ENCODE peak calls at places on chromosomes 1 and 21, in eight cellular contexts. One of them, this sample, is unnamed.

GRCh38 chr1:217228689-217229088 is 402.2 kb downstream of the GPATCH2 start:
- DNase-seq in astrocyte of the spinal cord: no peak
- DNase-seq in lung: no peak
- DNase-seq in RWPE2: no peak
- DNase-seq in CD8-positive, alpha-beta T cell: no peak
- DNase-seq in A549: no peak
- DNase-seq in AG10803: no peak
- DNase-seq in left ventricle myocardium inferior: no peak
- DNase-seq in this sample: no peak

GRCh38 chr1:160293020-160293968 is 8.4 kb upstream of the PEX19 start:
- DNase-seq in astrocyte of the spinal cord: no peak
- DNase-seq in lung: no peak
- DNase-seq in RWPE2: no peak
- DNase-seq in CD8-positive, alpha-beta T cell: no peak
- DNase-seq in A549: no peak
- DNase-seq in AG10803: no peak
- DNase-seq in left ventricle myocardium inferior: no peak
- DNase-seq in this sample: peak

GRCh38 chr1:3745590-3746381 is 6.5 kb upstream of the CCDC27 start:
- DNase-seq in astrocyte of the spinal cord: no peak
- DNase-seq in lung: no peak
- DNase-seq in RWPE2: peak
- DNase-seq in CD8-positive, alpha-beta T cell: no peak
- DNase-seq in A549: no peak
- DNase-seq in AG10803: no peak
- DNase-seq in left ventricle myocardium inferior: no peak
- DNase-seq in this sample: no peak

GRCh38 chr1:187157115-187157514 is 328.4 kb downstream of the PLA2G4A start:
- DNase-seq in astrocyte of the spinal cord: no peak
- DNase-seq in lung: no peak
- DNase-seq in RWPE2: no peak
- DNase-seq in CD8-positive, alpha-beta T cell: no peak
- DNase-seq in A549: no peak
- DNase-seq in AG10803: no peak
- DNase-seq in left ventricle myocardium inferior: no peak
- DNase-seq in this sample: no peak

GRCh38 chr21:43585514-43585913 is 73.8 kb downstream of the HSF2BP start:
- DNase-seq in astrocyte of the spinal cord: no peak
- DNase-seq in lung: no peak
- DNase-seq in RWPE2: no peak
- DNase-seq in CD8-positive, alpha-beta T cell: no peak
- DNase-seq in A549: no peak
- DNase-seq in AG10803: no peak
- DNase-seq in left ventricle myocardium inferior: no peak
- DNase-seq in this sample: no peak

GRCh38 chr1:236288620-236288976 is 6.8 kb upstream of the ERO1B start:
- DNase-seq in astrocyte of the spinal cord: no peak
- DNase-seq in lung: no peak
- DNase-seq in RWPE2: no peak
- DNase-seq in CD8-positive, alpha-beta T cell: no peak
- DNase-seq in A549: no peak
- DNase-seq in AG10803: no peak
- DNase-seq in left ventricle myocardium inferior: no peak
- DNase-seq in this sample: no peak

GRCh38 chr1:47688631-47689296 is 250.9 kb downstream of the FOXD2 start:
- DNase-seq in astrocyte of the spinal cord: no peak
- DNase-seq in lung: no peak
- DNase-seq in RWPE2: peak
- DNase-seq in CD8-positive, alpha-beta T cell: no peak
- DNase-seq in A549: no peak
- DNase-seq in AG10803: no peak
- DNase-seq in left ventricle myocardium inferior: no peak
- DNase-seq in this sample: no peak

GRCh38 chr1:62362061-62362951 is 43.1 kb upstream of the KANK4 start:
- DNase-seq in astrocyte of the spinal cord: no peak
- DNase-seq in lung: no peak
- DNase-seq in RWPE2: no peak
- DNase-seq in CD8-positive, alpha-beta T cell: no peak
- DNase-seq in A549: no peak
- DNase-seq in AG10803: no peak
- DNase-seq in left ventricle myocardium inferior: no peak
- DNase-seq in this sample: no peak

GRCh38 chr1:99957818-99958217 is 12.0 kb upstream of the SLC35A3 start:
- DNase-seq in astrocyte of the spinal cord: no peak
- DNase-seq in lung: no peak
- DNase-seq in RWPE2: no peak
- DNase-seq in CD8-positive, alpha-beta T cell: no peak
- DNase-seq in A549: no peak
- DNase-seq in AG10803: no peak
- DNase-seq in left ventricle myocardium inferior: no peak
- DNase-seq in this sample: no peak

GRCh38 chr1:22043175-22043769 is 9.2 kb upstream of the CDC42 start:
- DNase-seq in astrocyte of the spinal cord: no peak
- DNase-seq in lung: no peak
- DNase-seq in RWPE2: no peak
- DNase-seq in CD8-positive, alpha-beta T cell: no peak
- DNase-seq in A549: no peak
- DNase-seq in AG10803: no peak
- DNase-seq in left ventricle myocardium inferior: no peak
- DNase-seq in this sample: no peak

GRCh38 chr1:101238041-101238515 is 1.3 kb downstream of the S1PR1 start:
- DNase-seq in astrocyte of the spinal cord: no peak
- DNase-seq in lung: no peak
- DNase-seq in RWPE2: no peak
- DNase-seq in CD8-positive, alpha-beta T cell: peak
- DNase-seq in A549: no peak
- DNase-seq in AG10803: peak
- DNase-seq in left ventricle myocardium inferior: no peak
- DNase-seq in this sample: no peak

GRCh38 chr21:29870814-29871213 is 69.0 kb downstream of the GRIK1 start:
- DNase-seq in astrocyte of the spinal cord: no peak
- DNase-seq in lung: no peak
- DNase-seq in RWPE2: no peak
- DNase-seq in CD8-positive, alpha-beta T cell: no peak
- DNase-seq in A549: no peak
- DNase-seq in AG10803: no peak
- DNase-seq in left ventricle myocardium inferior: no peak
- DNase-seq in this sample: no peak

DNA sequence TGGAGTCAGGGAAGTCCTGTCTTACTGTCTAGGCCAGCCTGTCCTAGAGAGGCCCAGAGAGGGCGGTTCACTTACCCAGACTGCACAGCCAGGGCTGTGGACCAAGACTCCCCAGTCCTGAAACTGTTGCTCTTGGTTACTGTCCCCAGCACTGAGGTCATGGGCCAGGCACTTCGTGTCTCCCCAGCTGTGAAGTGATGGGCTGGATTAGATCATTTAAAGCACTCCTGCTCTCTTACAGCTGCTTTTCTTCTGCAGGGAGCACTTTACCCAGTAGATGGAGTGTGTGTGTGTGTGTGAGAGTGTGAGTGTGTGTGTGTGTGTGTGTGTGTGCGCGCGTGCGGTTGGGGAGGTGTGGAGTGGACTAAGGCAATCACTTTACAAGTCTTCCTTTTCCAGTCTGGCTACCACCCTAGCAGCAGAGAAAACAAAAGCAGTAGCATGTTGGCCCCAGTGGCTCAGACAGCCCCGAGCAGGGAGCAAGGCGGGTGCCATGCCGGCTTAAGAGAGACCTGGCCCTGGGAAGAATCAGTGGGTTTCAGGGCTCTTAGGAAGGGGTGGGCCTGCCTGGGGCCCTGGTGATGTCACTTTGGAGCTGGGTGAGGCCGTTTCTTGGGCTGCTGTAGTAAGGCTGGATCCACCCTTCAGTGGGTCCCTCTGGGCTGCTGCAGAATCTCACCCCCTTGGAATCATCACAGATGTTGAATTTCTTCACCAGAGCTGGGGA is 2.4 kb downstream of the SPSB1 start:
- DNase-seq in astrocyte of the spinal cord: peak
- DNase-seq in lung: no peak
- DNase-seq in RWPE2: no peak
- DNase-seq in CD8-positive, alpha-beta T cell: no peak
- DNase-seq in A549: no peak
- DNase-seq in AG10803: peak
- DNase-seq in left ventricle myocardium inferior: peak
- DNase-seq in this sample: peak
- H3K4me3 ChIP-seq in astrocyte of the spinal cord: peak
- H3K4me3 ChIP-seq in lung: no peak
- H3K4me3 ChIP-seq in RWPE2: no peak
- H3K4me3 ChIP-seq in CD8-positive, alpha-beta T cell: no peak
- H3K4me3 ChIP-seq in A549: peak
- H3K4me3 ChIP-seq in AG10803: peak
- H3K4me3 ChIP-seq in left ventricle myocardium inferior: peak
- H3K4me3 ChIP-seq in this sample: peak

GRCh38 chr1:90434460-90434859 is 282.6 kb downstream of the BARHL2 start:
- DNase-seq in astrocyte of the spinal cord: no peak
- DNase-seq in lung: no peak
- DNase-seq in RWPE2: no peak
- DNase-seq in CD8-positive, alpha-beta T cell: no peak
- DNase-seq in A549: no peak
- DNase-seq in AG10803: no peak
- DNase-seq in left ventricle myocardium inferior: no peak
- DNase-seq in this sample: no peak
- TF ChIP-seq CTCF in astrocyte of the spinal cord: peak
- TF ChIP-seq CTCF in lung: no peak
- TF ChIP-seq CTCF in RWPE2: no peak
- TF ChIP-seq CTCF in CD8-positive, alpha-beta T cell: no peak
- TF ChIP-seq CTCF in A549: no peak
- TF ChIP-seq CTCF in AG10803: no peak
- TF ChIP-seq CTCF in left ventricle myocardium inferior: no peak
- TF ChIP-seq CTCF in this sample: no peak

GRCh38 chr1:111592389-111593361 is 26.9 kb upstream of the RAP1A start:
- DNase-seq in astrocyte of the spinal cord: peak
- DNase-seq in lung: peak
- DNase-seq in RWPE2: peak
- DNase-seq in CD8-positive, alpha-beta T cell: peak
- DNase-seq in A549: peak
- DNase-seq in AG10803: peak
- DNase-seq in left ventricle myocardium inferior: peak
- DNase-seq in this sample: peak
- H3K4me3 ChIP-seq in astrocyte of the spinal cord: no peak
- H3K4me3 ChIP-seq in lung: no peak
- H3K4me3 ChIP-seq in RWPE2: no peak
- H3K4me3 ChIP-seq in CD8-positive, alpha-beta T cell: peak
- H3K4me3 ChIP-seq in A549: no peak
- H3K4me3 ChIP-seq in AG10803: peak
- H3K4me3 ChIP-seq in left ventricle myocardium inferior: peak
- H3K4me3 ChIP-seq in this sample: peak

GRCh38 chr1:36838866-36839265 is 195.4 kb downstream of the GRIK3 start:
- DNase-seq in astrocyte of the spinal cord: no peak
- DNase-seq in lung: no peak
- DNase-seq in RWPE2: no peak
- DNase-seq in CD8-positive, alpha-beta T cell: no peak
- DNase-seq in A549: no peak
- DNase-seq in AG10803: no peak
- DNase-seq in left ventricle myocardium inferior: no peak
- DNase-seq in this sample: no peak
- TF ChIP-seq CTCF in astrocyte of the spinal cord: no peak
- TF ChIP-seq CTCF in lung: no peak
- TF ChIP-seq CTCF in RWPE2: no peak
- TF ChIP-seq CTCF in CD8-positive, alpha-beta T cell: no peak
- TF ChIP-seq CTCF in A549: no peak
- TF ChIP-seq CTCF in AG10803: no peak
- TF ChIP-seq CTCF in left ventricle myocardium inferior: no peak
- TF ChIP-seq CTCF in this sample: no peak

GRCh38 chr1:219174672-219175564 is 1.2 kb downstream of the LYPLAL1 start:
- DNase-seq in astrocyte of the spinal cord: peak
- DNase-seq in lung: peak
- DNase-seq in RWPE2: no peak
- DNase-seq in CD8-positive, alpha-beta T cell: peak
- DNase-seq in A549: no peak
- DNase-seq in AG10803: peak
- DNase-seq in left ventricle myocardium inferior: no peak
- DNase-seq in this sample: peak
- H3K4me3 ChIP-seq in astrocyte of the spinal cord: peak
- H3K4me3 ChIP-seq in lung: peak
- H3K4me3 ChIP-seq in RWPE2: peak
- H3K4me3 ChIP-seq in CD8-positive, alpha-beta T cell: peak
- H3K4me3 ChIP-seq in A549: peak
- H3K4me3 ChIP-seq in AG10803: peak
- H3K4me3 ChIP-seq in left ventricle myocardium inferior: peak
- H3K4me3 ChIP-seq in this sample: peak

GRCh38 chr1:34984435-34985062 is 598 bp downstream of the TMEM35B start:
- DNase-seq in astrocyte of the spinal cord: peak
- DNase-seq in lung: peak
- DNase-seq in RWPE2: no peak
- DNase-seq in CD8-positive, alpha-beta T cell: no peak
- DNase-seq in A549: no peak
- DNase-seq in AG10803: peak
- DNase-seq in left ventricle myocardium inferior: peak
- DNase-seq in this sample: peak

GRCh38 chr1:34983700-34984355 is 1.3 kb downstream of the TMEM35B start:
- DNase-seq in astrocyte of the spinal cord: no peak
- DNase-seq in lung: no peak
- DNase-seq in RWPE2: no peak
- DNase-seq in CD8-positive, alpha-beta T cell: no peak
- DNase-seq in A549: no peak
- DNase-seq in AG10803: peak
- DNase-seq in left ventricle myocardium inferior: no peak
- DNase-seq in this sample: no peak

GRCh38 chr1:34982820-34983376 is 2.2 kb downstream of the TMEM35B start:
- DNase-seq in astrocyte of the spinal cord: no peak
- DNase-seq in lung: no peak
- DNase-seq in RWPE2: no peak
- DNase-seq in CD8-positive, alpha-beta T cell: no peak
- DNase-seq in A549: no peak
- DNase-seq in AG10803: peak
- DNase-seq in left ventricle myocardium inferior: no peak
- DNase-seq in this sample: no peak

GRCh38 chr1:34987018-34987417 is 1.9 kb upstream of the TMEM35B start:
- DNase-seq in astrocyte of the spinal cord: no peak
- DNase-seq in lung: no peak
- DNase-seq in RWPE2: no peak
- DNase-seq in CD8-positive, alpha-beta T cell: no peak
- DNase-seq in A549: no peak
- DNase-seq in AG10803: peak
- DNase-seq in left ventricle myocardium inferior: no peak
- DNase-seq in this sample: peak

GRCh38 chr1:34985063-34985770 is at the start of gene TMEM35B:
- DNase-seq in astrocyte of the spinal cord: peak
- DNase-seq in lung: peak
- DNase-seq in RWPE2: no peak
- DNase-seq in CD8-positive, alpha-beta T cell: peak
- DNase-seq in A549: peak
- DNase-seq in AG10803: peak
- DNase-seq in left ventricle myocardium inferior: peak
- DNase-seq in this sample: peak
- TF ChIP-seq CTCF in astrocyte of the spinal cord: no peak
- TF ChIP-seq CTCF in lung: no peak
- TF ChIP-seq CTCF in RWPE2: peak
- TF ChIP-seq CTCF in CD8-positive, alpha-beta T cell: no peak
- TF ChIP-seq CTCF in A549: no peak
- TF ChIP-seq CTCF in AG10803: no peak
- TF ChIP-seq CTCF in left ventricle myocardium inferior: peak
- TF ChIP-seq CTCF in this sample: no peak

GRCh38 chr1:224431726-224432125 is 2.9 kb downstream of the WDR26 start:
- DNase-seq in astrocyte of the spinal cord: no peak
- DNase-seq in lung: no peak
- DNase-seq in RWPE2: no peak
- DNase-seq in CD8-positive, alpha-beta T cell: no peak
- DNase-seq in A549: no peak
- DNase-seq in AG10803: no peak
- DNase-seq in left ventricle myocardium inferior: no peak
- DNase-seq in this sample: no peak
- H3K4me3 ChIP-seq in astrocyte of the spinal cord: peak
- H3K4me3 ChIP-seq in lung: no peak
- H3K4me3 ChIP-seq in RWPE2: no peak
- H3K4me3 ChIP-seq in CD8-positive, alpha-beta T cell: peak
- H3K4me3 ChIP-seq in A549: peak
- H3K4me3 ChIP-seq in AG10803: peak
- H3K4me3 ChIP-seq in left ventricle myocardium inferior: peak
- H3K4me3 ChIP-seq in this sample: peak

GRCh38 chr1:44237721-44238457 is 24.6 kb downstream of the DMAP1 start:
- DNase-seq in astrocyte of the spinal cord: peak
- DNase-seq in lung: no peak
- DNase-seq in RWPE2: no peak
- DNase-seq in CD8-positive, alpha-beta T cell: peak
- DNase-seq in A549: no peak
- DNase-seq in AG10803: peak
- DNase-seq in left ventricle myocardium inferior: no peak
- DNase-seq in this sample: peak
- TF ChIP-seq CTCF in astrocyte of the spinal cord: peak
- TF ChIP-seq CTCF in lung: no peak
- TF ChIP-seq CTCF in RWPE2: peak
- TF ChIP-seq CTCF in CD8-positive, alpha-beta T cell: peak
- TF ChIP-seq CTCF in A549: no peak
- TF ChIP-seq CTCF in AG10803: peak
- TF ChIP-seq CTCF in left ventricle myocardium inferior: peak
- TF ChIP-seq CTCF in this sample: peak

This sample was measured in foreskin fibroblast.